ENCODE peak calls at places on chromosomes 2 and 18, in ten cellular contexts. B is iris pigment epithelial cell; Y is K562; C is T-cell; I is activated naive CD8-positive, alpha-beta T cell treated with anti-CD3 and anti-CD28 coated beads, Interleukin-2, amount 10 ng/mL, durations not matched to agents 7 days and 5 days; W is A172; R is amniotic stem cell; H is Kasumi-1; G is AG08395; U is fibroblast of the conjunctiva. O is an unnamed sample.

GRCh38 chr18:10736984-10737383 is 211.2 kb downstream of the NAPG start:
- DNase-seq in B (peak), Y (no peak), C (no peak), I (no peak), W (peak), R (no peak), H (peak), G (no peak), U (no peak), O (no peak)

GRCh38 chr2:27016801-27017325 is 15.9 kb upstream of the TMEM214 start:
- DNase-seq in B (peak), Y (peak), C (peak), I (peak), W (peak), R (peak), H (peak), G (peak), U (peak), O (peak)

GRCh38 chr2:233289590-233290424 is 17.8 kb upstream of the SAG start:
- DNase-seq in B (no peak), Y (no peak), C (no peak), I (no peak), W (no peak), R (no peak), H (no peak), G (no peak), U (no peak), O (no peak)

GRCh38 chr2:159497256-159497655 is 119.1 kb downstream of the BAZ2B start:
- DNase-seq in B (peak), Y (peak), C (no peak), I (no peak), W (peak), R (peak), H (peak), G (peak), U (peak), O (no peak)

GRCh38 chr2:143261986-143262784 is 133.0 kb downstream of the ARHGAP15 start:
- DNase-seq in B (peak), Y (no peak), C (peak), I (peak), W (no peak), R (no peak), H (peak), G (no peak), U (no peak), O (no peak)

GRCh38 chr2:68849579-68850030 is 21.6 kb downstream of the BMP10 start:
- DNase-seq in B (peak), Y (peak), C (no peak), I (no peak), W (peak), R (no peak), H (no peak), G (no peak), U (no peak), O (no peak)

GRCh38 chr2:102008490-102008889 is 16.7 kb downstream of the IL1R2 start:
- DNase-seq in B (no peak), Y (no peak), C (no peak), I (no peak), W (no peak), R (no peak), H (no peak), G (no peak), U (no peak), O (no peak)

GRCh38 chr2:29238497-29238896 is 123.3 kb downstream of the CLIP4 start:
- DNase-seq in B (peak), Y (peak), C (no peak), I (no peak), W (peak), R (no peak), H (peak), G (peak), U (no peak), O (peak)

GRCh38 chr18:6118080-6118479 is 222.8 kb upstream of the TMEM200C start:
- DNase-seq in B (no peak), Y (no peak), C (no peak), I (no peak), W (no peak), R (no peak), H (no peak), G (no peak), U (no peak), O (no peak)

O was measured in NCI-H82.